ENCODE peak calls at places on chromosomes 1 and 21, in four cellular contexts. One of them, this sample, is unnamed.

GRCh38 chr1:36174716-36175115 is 18.8 kb downstream of the MAP7D1 start:
- DNase-seq in IMR-90: no peak
- DNase-seq in testis: no peak
- DNase-seq in heart left ventricle: no peak
- DNase-seq in this sample: no peak

GRCh38 chr21:45296638-45297037 is 8.9 kb upstream of the POFUT2 start:
- DNase-seq in IMR-90: no peak
- DNase-seq in testis: peak; percentile 12
- DNase-seq in heart left ventricle: no peak
- DNase-seq in this sample: peak; percentile 46

GRCh38 chr1:147762233-147763024 is 2.0 kb upstream of the GJA5 start:
- DNase-seq in IMR-90: no peak
- DNase-seq in testis: no peak
- DNase-seq in heart left ventricle: no peak
- DNase-seq in this sample: no peak

GRCh38 chr1:160256396-160257046 is 5.8 kb downstream of the DCAF8 start:
- DNase-seq in IMR-90: peak; percentile 76
- DNase-seq in testis: no peak
- DNase-seq in heart left ventricle: no peak
- DNase-seq in this sample: peak; percentile 51

GRCh38 chr1:211490821-211491415 is 1.0 kb downstream of the RD3 start:
- DNase-seq in IMR-90: no peak
- DNase-seq in testis: no peak
- DNase-seq in heart left ventricle: no peak
- DNase-seq in this sample: no peak

GRCh38 chr1:113101588-113101987 is 28.6 kb downstream of the LRIG2 start:
- DNase-seq in IMR-90: peak; percentile 60
- DNase-seq in testis: no peak
- DNase-seq in heart left ventricle: no peak
- DNase-seq in this sample: no peak

GRCh38 chr1:117639741-117640140 is 33.9 kb downstream of the TENT5C start:
- DNase-seq in IMR-90: no peak
- DNase-seq in testis: no peak
- DNase-seq in heart left ventricle: no peak
- DNase-seq in this sample: no peak

GRCh38 chr21:17848228-17848627 is 29.1 kb upstream of the C21orf91 start:
- DNase-seq in IMR-90: peak; percentile 97
- DNase-seq in testis: peak; percentile 15
- DNase-seq in heart left ventricle: peak; percentile 35
- DNase-seq in this sample: peak; percentile 34

GRCh38 chr1:11100149-11100493 is 452 bp upstream of the EXOSC10 start:
- DNase-seq in IMR-90: no peak
- DNase-seq in testis: no peak
- DNase-seq in heart left ventricle: no peak
- DNase-seq in this sample: no peak

GRCh38 chr1:17462677-17463076 is 23.2 kb upstream of the RCC2 start:
- DNase-seq in IMR-90: no peak
- DNase-seq in testis: no peak
- DNase-seq in heart left ventricle: no peak
- DNase-seq in this sample: no peak

GRCh38 chr1:47934243-47934805 is 62.9 kb downstream of the TRABD2B start:
- DNase-seq in IMR-90: no peak
- DNase-seq in testis: peak; percentile 28
- DNase-seq in heart left ventricle: peak; percentile 70
- DNase-seq in this sample: peak; percentile 94

GRCh38 chr1:197173571-197174482 is 27.4 kb upstream of the ASPM start:
- DNase-seq in IMR-90: peak; percentile 79
- DNase-seq in testis: no peak
- DNase-seq in heart left ventricle: no peak
- DNase-seq in this sample: peak; percentile 35

GRCh38 chr1:183807549-183808168 is 2.7 kb downstream of the RGL1 start:
- DNase-seq in IMR-90: peak; percentile 87
- DNase-seq in testis: no peak
- DNase-seq in heart left ventricle: peak; percentile 42
- DNase-seq in this sample: no peak

GRCh38 chr1:157050836-157051235 is 5.3 kb upstream of the ARHGEF11 start:
- DNase-seq in IMR-90: no peak
- DNase-seq in testis: no peak
- DNase-seq in heart left ventricle: no peak
- DNase-seq in this sample: no peak

GRCh38 chr21:34307991-34308532 is 55.7 kb upstream of the KCNE2 start:
- DNase-seq in IMR-90: no peak
- DNase-seq in testis: no peak
- DNase-seq in heart left ventricle: no peak
- DNase-seq in this sample: no peak

GRCh38 chr1:192609110-192610079 is 26.6 kb upstream of the RGS13 start:
- DNase-seq in IMR-90: no peak
- DNase-seq in testis: peak; percentile 61
- DNase-seq in heart left ventricle: peak; percentile 26
- DNase-seq in this sample: peak; percentile 57

GRCh38 chr1:162302660-162303344 is 73.9 kb downstream of the SPATA46 start:
- DNase-seq in IMR-90: peak; percentile 73
- DNase-seq in testis: no peak
- DNase-seq in heart left ventricle: no peak
- DNase-seq in this sample: no peak

GRCh38 chr1:24927886-24928630 is 2.0 kb downstream of the RUNX3 start:
- DNase-seq in IMR-90: no peak
- DNase-seq in testis: no peak
- DNase-seq in heart left ventricle: no peak
- DNase-seq in this sample: no peak

GRCh38 chr1:6272476-6273270 is 11.8 kb upstream of the GPR153 start:
- DNase-seq in IMR-90: no peak
- DNase-seq in testis: no peak
- DNase-seq in heart left ventricle: no peak
- DNase-seq in this sample: no peak
- TF ChIP-seq CTCF in IMR-90: no peak
- TF ChIP-seq CTCF in testis: no peak
- TF ChIP-seq CTCF in heart left ventricle: no peak
- TF ChIP-seq CTCF in this sample: no peak

DNA sequence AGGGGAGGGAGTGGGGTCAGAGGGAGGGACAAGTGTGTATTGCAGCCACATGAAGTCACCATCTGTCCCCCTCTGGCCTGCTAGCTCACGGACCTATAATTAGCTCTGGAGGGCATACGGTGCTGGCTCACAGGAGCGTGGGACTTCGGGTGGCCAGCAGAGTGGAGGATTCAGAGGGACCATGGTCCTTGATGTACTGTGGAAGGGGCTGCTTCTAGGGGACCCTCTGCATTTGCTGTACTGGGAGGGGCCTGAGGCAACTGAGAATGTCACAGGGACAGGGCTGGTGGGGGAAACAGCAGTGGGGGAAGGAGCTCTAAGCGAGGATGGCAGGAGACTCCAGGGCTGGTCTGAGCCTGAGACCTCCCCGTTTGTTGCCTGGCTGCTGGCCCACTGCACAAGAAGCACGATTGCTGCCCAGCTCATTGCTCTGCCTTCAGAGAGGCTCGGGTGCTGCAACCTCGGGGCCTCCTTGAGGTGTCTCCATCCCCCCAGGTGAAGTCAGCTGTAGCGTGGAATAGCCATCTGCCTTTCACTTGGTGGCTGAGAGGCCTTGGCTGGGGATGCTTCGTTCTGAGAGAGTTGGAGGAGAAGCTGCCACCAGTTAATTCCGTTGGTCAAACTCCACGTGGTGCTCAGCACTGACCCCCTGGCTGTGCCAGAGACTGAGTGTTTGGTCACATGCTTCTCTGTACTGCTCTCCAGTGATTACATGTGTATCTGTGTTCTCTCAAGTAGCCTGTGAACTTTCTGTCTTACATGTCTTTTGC is 2.7 kb downstream of the PPFIA4 start:
- DNase-seq in IMR-90: no peak
- DNase-seq in testis: peak; percentile 36
- DNase-seq in heart left ventricle: peak; percentile 67
- DNase-seq in this sample: no peak
- H3K4me3 ChIP-seq in IMR-90: no peak overlapping the region
- H3K4me3 ChIP-seq in testis: no peak overlapping the region
- H3K4me3 ChIP-seq in heart left ventricle: peak overlapping the region; percentile 83
- H3K4me3 ChIP-seq in this sample: no peak overlapping the region

GRCh38 chr1:214028095-214028494 is 40.3 kb downstream of the PROX1 start:
- DNase-seq in IMR-90: no peak
- DNase-seq in testis: no peak
- DNase-seq in heart left ventricle: no peak
- DNase-seq in this sample: no peak

GRCh38 chr1:214027498-214027897 is 39.7 kb downstream of the PROX1 start:
- DNase-seq in IMR-90: no peak
- DNase-seq in testis: no peak
- DNase-seq in heart left ventricle: no peak
- DNase-seq in this sample: peak; percentile 56

GRCh38 chr1:214029796-214030195 is 42.0 kb downstream of the PROX1 start:
- DNase-seq in IMR-90: no peak
- DNase-seq in testis: no peak
- DNase-seq in heart left ventricle: no peak
- DNase-seq in this sample: no peak

GRCh38 chr1:214028999-214029406 is 41.2 kb downstream of the PROX1 start:
- DNase-seq in IMR-90: no peak
- DNase-seq in testis: no peak
- DNase-seq in heart left ventricle: no peak
- DNase-seq in this sample: no peak

GRCh38 chr1:214028569-214028968 is 40.8 kb downstream of the PROX1 start:
- DNase-seq in IMR-90: no peak
- DNase-seq in testis: no peak
- DNase-seq in heart left ventricle: no peak
- DNase-seq in this sample: no peak
- H3K4me1 ChIP-seq in IMR-90: no peaks in the 10 kb centered on the region
- H3K4me1 ChIP-seq in testis: no peaks in the 10 kb centered on the region
- H3K4me1 ChIP-seq in heart left ventricle: peaks cover 33% of the 10 kb centered on the region
- H3K4me1 ChIP-seq in this sample: peaks cover 45% of the 10 kb centered on the region

GRCh38 chr1:46179138-46180081 is 3.1 kb upstream of the P3R3URF start:
- DNase-seq in IMR-90: peak; percentile 85
- DNase-seq in testis: peak; percentile 91
- DNase-seq in heart left ventricle: peak; percentile 79
- DNase-seq in this sample: peak; percentile 88

GRCh38 chr1:46176211-46176865 is at the start of gene P3R3URF:
- DNase-seq in IMR-90: no peak
- DNase-seq in testis: no peak
- DNase-seq in heart left ventricle: no peak
- DNase-seq in this sample: no peak

GRCh38 chr1:46181343-46182260 is 5.3 kb upstream of the P3R3URF start:
- DNase-seq in IMR-90: peak; percentile 61
- DNase-seq in testis: no peak
- DNase-seq in heart left ventricle: no peak
- DNase-seq in this sample: no peak

GRCh38 chr1:46183119-46183842 is 7.0 kb upstream of the P3R3URF start:
- DNase-seq in IMR-90: peak; percentile 95
- DNase-seq in testis: peak; percentile 51
- DNase-seq in heart left ventricle: peak; percentile 89
- DNase-seq in this sample: peak; percentile 98

DNA sequence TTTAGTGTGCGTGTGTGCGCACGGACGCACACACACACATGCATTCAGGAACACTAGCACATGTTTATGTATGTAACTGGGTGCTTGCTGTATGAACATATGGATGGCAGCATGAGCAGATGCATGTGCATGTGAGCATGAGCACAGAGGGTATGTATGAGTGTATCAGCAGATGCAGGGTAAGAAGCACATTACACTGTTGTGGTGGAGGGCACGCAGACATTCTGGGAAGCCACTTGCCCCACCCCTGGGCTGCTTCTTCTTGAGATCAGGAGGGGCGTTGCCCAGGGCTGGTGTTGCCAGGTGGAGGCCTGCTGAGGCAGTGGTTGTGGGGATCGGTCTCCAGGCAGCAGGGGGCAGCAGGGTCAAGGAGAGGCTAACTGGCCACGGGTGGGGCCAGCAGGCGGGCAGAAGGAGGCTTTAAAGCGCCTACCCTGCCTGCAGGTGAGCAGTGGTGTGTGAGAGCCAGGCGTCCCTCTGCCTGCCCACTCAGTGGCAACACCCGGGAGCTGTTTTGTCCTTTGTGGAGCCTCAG is 3.9 kb upstream of the P3R3URF start:
- DNase-seq in IMR-90: no peak
- DNase-seq in testis: no peak
- DNase-seq in heart left ventricle: no peak
- DNase-seq in this sample: no peak
- TF ChIP-seq CTCF in IMR-90: no peak
- TF ChIP-seq CTCF in testis: no peak
- TF ChIP-seq CTCF in heart left ventricle: peak; percentile 5
- TF ChIP-seq CTCF in this sample: no peak

DNA sequence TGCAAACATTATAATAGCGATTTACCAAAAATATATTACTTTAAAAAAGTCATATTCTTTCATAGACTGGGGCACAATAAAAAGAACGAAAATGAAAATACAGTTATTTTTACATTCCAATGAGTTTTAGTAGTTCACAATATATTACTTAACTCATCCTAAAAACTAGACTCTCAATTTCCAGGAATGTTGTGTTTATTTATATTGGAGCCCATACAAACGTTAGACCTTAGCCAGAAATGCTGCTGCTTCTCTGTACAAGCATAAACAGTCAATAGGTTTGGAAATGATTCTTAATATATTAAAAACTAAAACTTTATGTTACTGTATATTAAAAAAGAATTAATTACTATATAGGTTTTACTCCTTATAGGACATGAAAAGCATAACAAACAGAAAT is 302.3 kb downstream of the BRINP3 start:
- DNase-seq in IMR-90: peak; percentile 77
- DNase-seq in testis: no peak
- DNase-seq in heart left ventricle: no peak
- DNase-seq in this sample: no peak
- H3K4me3 ChIP-seq in IMR-90: no peak overlapping the region
- H3K4me3 ChIP-seq in testis: no peak overlapping the region
- H3K4me3 ChIP-seq in heart left ventricle: no peak overlapping the region
- H3K4me3 ChIP-seq in this sample: no peak overlapping the region

GRCh38 chr1:26701266-26701994 is 5.6 kb downstream of the ARID1A start:
- DNase-seq in IMR-90: peak; percentile 93
- DNase-seq in testis: no peak
- DNase-seq in heart left ventricle: no peak
- DNase-seq in this sample: no peak
- H3K4me1 ChIP-seq in IMR-90: peaks cover 39% of the 10 kb centered on the region
- H3K4me1 ChIP-seq in testis: peaks cover 56% of the 10 kb centered on the region
- H3K4me1 ChIP-seq in heart left ventricle: peaks cover 82% of the 10 kb centered on the region
- H3K4me1 ChIP-seq in this sample: peaks cover 48% of the 10 kb centered on the region

DNA sequence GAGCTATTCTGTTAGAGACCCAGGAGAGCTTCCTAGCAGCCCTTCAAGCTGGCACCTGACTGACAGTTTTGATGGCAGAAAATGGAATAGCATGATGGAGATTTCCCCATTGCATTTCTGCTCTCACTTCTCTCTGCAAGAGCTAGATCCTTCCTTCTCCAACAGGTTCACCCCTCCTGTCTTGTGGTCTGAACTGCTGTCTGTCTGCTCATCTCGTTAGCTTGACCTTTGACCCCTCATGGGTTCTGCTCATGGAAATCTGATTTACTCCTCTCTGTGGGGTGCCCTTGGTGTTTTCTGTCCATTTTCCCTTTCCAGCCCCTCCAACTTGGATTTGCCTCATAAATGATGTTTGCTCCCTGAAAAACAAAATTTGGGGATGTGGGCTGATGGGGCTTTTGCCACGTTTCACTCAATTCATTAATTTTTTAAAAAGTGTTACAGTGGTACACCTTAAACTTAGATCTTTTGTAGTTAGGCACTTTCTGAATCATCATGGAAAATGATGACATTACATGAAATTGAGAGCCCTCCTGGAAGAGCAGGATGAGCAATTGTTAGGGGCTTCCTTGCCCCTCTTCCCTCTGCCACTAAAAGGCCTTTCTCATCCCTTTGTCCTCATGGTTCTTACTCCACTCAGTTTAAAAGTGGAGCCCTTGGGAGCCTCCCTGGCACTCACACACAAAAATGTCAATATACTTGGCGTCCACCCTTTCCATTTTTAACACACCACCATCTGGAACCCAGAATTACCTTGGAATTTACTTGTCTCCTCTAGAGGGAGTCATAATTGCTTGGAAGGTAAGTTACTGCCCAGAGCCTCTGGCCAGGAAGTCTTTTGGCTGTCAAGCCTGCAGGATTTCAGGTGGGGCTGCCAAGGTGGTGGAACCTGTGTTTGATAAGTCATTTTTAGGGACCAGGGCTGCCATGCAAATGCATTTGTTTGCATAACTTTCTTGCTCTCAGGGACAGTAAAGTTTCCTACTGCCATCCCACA is 31.9 kb upstream of the IL19 start:
- DNase-seq in IMR-90: peak; percentile 28
- DNase-seq in testis: no peak
- DNase-seq in heart left ventricle: no peak
- DNase-seq in this sample: no peak
- TF ChIP-seq CTCF in IMR-90: peak; percentile 33
- TF ChIP-seq CTCF in testis: peak; percentile 8
- TF ChIP-seq CTCF in heart left ventricle: peak; percentile 12
- TF ChIP-seq CTCF in this sample: no peak

This sample was measured in adrenal gland.